ENCODE peak calls at places on chromosomes 3 and 15, in seven cellular contexts. Z is heart right ventricle, E is breast epithelium, B is fibroblast of lung, I is stomach, M is brain microvascular endothelial cell, O is H9. R is an unnamed sample.

GRCh38 chr3:153289334-153289808 is 127.3 kb downstream of the RAP2B start:
- DNase-seq in O (no peak), E (no peak), I (no peak), B (peak), Z (no peak), M (peak), R (peak)

GRCh38 chr3:81758275-81758674 is 3.2 kb downstream of the GBE1 start:
- DNase-seq in Z (no peak), M (peak), E (no peak), O (no peak), I (no peak), B (peak), R (no peak)

GRCh38 chr3:159763466-159764210 is 225.0 kb upstream of the IL12A start:
- DNase-seq in B (peak), O (peak), I (peak), E (no peak), Z (peak), M (peak), R (no peak)

GRCh38 chr3:157794771-157795170 is 291.6 kb upstream of the VEPH1 start:
- DNase-seq in M (no peak), E (no peak), I (no peak), O (no peak), B (peak), Z (no peak), R (no peak)

GRCh38 chr3:50248387-50248786 is 12.4 kb downstream of the GNAI2 start:
- DNase-seq in E (no peak), I (peak), M (no peak), O (no peak), Z (peak), B (peak), R (no peak)

GRCh38 chr15:38531509-38531908 is 33.1 kb downstream of the RASGRP1 start:
- DNase-seq in E (no peak), O (no peak), B (peak), M (peak), I (no peak), Z (no peak), R (no peak)

GRCh38 chr15:90994059-90994416 is 297 bp downstream of the PRC1 start:
- DNase-seq in Z (no peak), E (no peak), O (no peak), M (no peak), B (peak), I (peak), R (no peak)

GRCh38 chr3:42535981-42536784 is 33.7 kb downstream of the VIPR1 start:
- DNase-seq in Z (no peak), O (peak), E (no peak), I (peak), M (peak), B (no peak), R (peak)

GRCh38 chr3:150547045-150547753 is 612 bp downstream of the EIF2A start:
- DNase-seq in I (no peak), B (peak), E (no peak), O (no peak), Z (no peak), M (no peak), R (no peak)

GRCh38 chr3:50503504-50503903 is at the start of gene CACNA2D2:
- DNase-seq in B (peak), Z (peak), M (no peak), E (peak), I (peak), O (peak), R (no peak)

GRCh38 chr15:79169531-79170123 is 79.0 kb upstream of the RASGRF1 start:
- DNase-seq in E (no peak), Z (no peak), M (no peak), I (no peak), O (no peak), B (no peak), R (no peak)

GRCh38 chr3:126569390-126569975 is 10.8 kb upstream of the C3orf22 start:
- DNase-seq in B (no peak), M (no peak), E (no peak), Z (no peak), I (no peak), O (no peak), R (no peak)

GRCh38 chr15:44028349-44028748 is 166.7 kb downstream of the FRMD5 start:
- DNase-seq in Z (no peak), I (no peak), E (no peak), O (peak), M (peak), B (peak), R (no peak)

GRCh38 chr3:31240894-31241293 is 291.8 kb upstream of the STT3B start:
- DNase-seq in E (no peak), B (no peak), I (no peak), M (no peak), Z (no peak), O (no peak), R (no peak)

GRCh38 chr3:115095236-115095635 is 51.9 kb downstream of the ZBTB20 start:
- DNase-seq in O (no peak), I (no peak), E (no peak), Z (no peak), M (no peak), B (no peak), R (no peak)

GRCh38 chr3:181710581-181711255 is 1.0 kb upstream of the SOX2 start:
- DNase-seq in B (peak), I (no peak), Z (no peak), O (peak), M (no peak), E (no peak), R (no peak)

GRCh38 chr3:73547427-73548036 is 77.2 kb downstream of the PDZRN3 start:
- DNase-seq in E (no peak), O (no peak), M (peak), I (no peak), Z (no peak), B (peak), R (no peak)

GRCh38 chr3:46729038-46729437 is 11.4 kb upstream of the PRSS50 start:
- DNase-seq in Z (no peak), I (peak), B (no peak), O (peak), M (no peak), E (no peak), R (no peak)

GRCh38 chr3:98325055-98325454 is 28.6 kb upstream of the OR5K4 start:
- DNase-seq in B (no peak), I (peak), M (no peak), O (peak), Z (no peak), E (no peak), R (no peak)

GRCh38 chr3:55243686-55244085 is 243.4 kb downstream of the WNT5A start:
- DNase-seq in Z (no peak), M (no peak), O (peak), I (no peak), E (no peak), B (no peak), R (no peak)

GRCh38 chr15:28026221-28026620 is 72.9 kb downstream of the OCA2 start:
- DNase-seq in O (no peak), E (no peak), Z (no peak), I (no peak), M (no peak), B (no peak), R (no peak)

GRCh38 chr3:9810846-9811245 is 784 bp downstream of the TTLL3 start:
- DNase-seq in M (no peak), O (no peak), I (no peak), E (no peak), B (no peak), Z (no peak), R (no peak)

GRCh38 chr3:168860028-168860427 is 764.3 kb upstream of the GOLIM4 start:
- DNase-seq in O (no peak), B (no peak), M (no peak), I (no peak), Z (no peak), E (no peak), R (no peak)

GRCh38 chr3:10485380-10485779 is 20.0 kb downstream of the ATP2B2 start:
- DNase-seq in I (no peak), M (no peak), E (no peak), B (no peak), O (no peak), Z (no peak), R (no peak)

GRCh38 chr3:114466251-114466650 is 172.4 kb downstream of the TIGIT start:
- DNase-seq in E (no peak), B (no peak), I (no peak), O (no peak), M (no peak), Z (no peak), R (no peak)

GRCh38 chr15:83372434-83372873 is 74.7 kb upstream of the SH3GL3 start:
- DNase-seq in I (no peak), E (no peak), B (peak), O (no peak), Z (no peak), M (no peak), R (no peak)

GRCh38 chr3:13077431-13078157 is 4.4 kb upstream of the IQSEC1 start:
- DNase-seq in O (no peak), I (peak), M (no peak), B (peak), E (no peak), Z (peak), R (no peak)

GRCh38 chr15:57655809-57656208 is 50.7 kb upstream of the POLR2M start:
- DNase-seq in M (no peak), Z (no peak), O (no peak), E (no peak), B (no peak), I (no peak), R (no peak)
- TF ChIP-seq CTCF in M (peak), Z (peak), O (peak), E (no peak), B (no peak), I (no peak), R (no peak)

DNA sequence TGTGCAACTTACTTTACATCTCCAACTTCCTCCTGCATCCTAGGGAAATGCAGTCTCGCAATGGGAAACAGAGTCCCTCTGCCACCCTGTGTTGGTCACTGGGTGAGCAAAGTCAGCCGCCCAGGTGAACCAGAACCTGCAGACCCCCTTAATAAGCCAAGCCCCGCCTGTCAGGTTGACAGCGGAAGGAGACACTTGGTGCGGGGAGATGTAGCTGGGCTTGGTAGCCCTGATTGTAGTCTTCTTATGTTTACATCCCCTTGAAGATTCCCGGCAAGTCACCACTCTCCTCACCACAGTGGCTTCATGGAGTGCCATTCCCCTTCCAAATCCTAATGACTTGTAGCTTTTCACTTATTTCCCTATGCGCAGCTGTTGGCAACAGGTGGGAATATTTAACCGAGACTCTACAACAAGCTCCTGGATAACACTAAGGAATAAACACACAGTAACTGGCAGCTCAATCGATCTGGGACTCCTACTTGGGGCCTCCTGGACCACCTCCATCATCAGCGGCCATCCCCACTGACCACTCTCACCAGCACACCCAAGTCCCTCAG is 17.7 kb upstream of the CLSTN2 start:
- DNase-seq in M (no peak), O (no peak), E (no peak), Z (no peak), I (no peak), B (no peak), R (no peak)
- TF ChIP-seq CTCF in M (no peak), O (no peak), E (no peak), Z (no peak), I (no peak), B (no peak), R (no peak)

DNA sequence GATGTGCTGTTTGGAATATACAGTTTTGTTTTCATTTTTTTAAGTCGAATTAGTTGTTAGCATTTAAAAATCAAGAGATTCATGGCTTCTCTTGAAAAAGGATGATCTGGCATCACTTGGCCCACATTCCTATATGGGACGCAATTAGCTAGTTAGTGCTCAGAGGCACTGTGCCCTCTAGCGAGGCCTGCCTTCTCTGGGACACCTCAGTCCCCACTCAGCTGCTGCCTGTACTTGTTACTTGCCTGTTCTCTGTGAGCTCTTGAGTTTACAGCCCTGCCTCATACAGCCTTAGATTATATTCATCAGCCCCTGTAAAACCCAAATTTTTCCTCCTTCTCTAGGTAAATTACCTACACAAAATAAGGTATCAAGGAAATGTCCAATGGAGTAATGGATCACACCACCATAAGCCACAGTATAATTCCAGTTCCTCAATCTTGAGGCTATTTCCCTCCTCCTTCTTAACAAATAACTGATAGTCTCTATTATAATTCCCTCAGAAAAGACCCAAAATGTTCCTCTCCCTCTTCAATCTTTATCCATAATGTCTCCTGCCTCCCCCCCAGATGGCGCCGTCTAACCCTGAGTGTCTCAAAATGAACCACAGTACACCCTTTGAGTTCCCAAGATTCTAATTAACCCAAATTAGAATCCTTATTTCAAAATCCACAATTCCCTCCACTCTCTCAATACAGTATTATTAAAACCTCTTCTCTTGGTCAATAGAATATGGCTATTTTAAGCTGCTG is 2.7 kb downstream of the ZMAT3 start:
- DNase-seq in B (no peak), M (no peak), E (no peak), I (no peak), Z (no peak), O (no peak), R (no peak)
- TF ChIP-seq CTCF in B (peak), M (peak), E (no peak), I (no peak), Z (no peak), O (peak), R (peak)

DNA sequence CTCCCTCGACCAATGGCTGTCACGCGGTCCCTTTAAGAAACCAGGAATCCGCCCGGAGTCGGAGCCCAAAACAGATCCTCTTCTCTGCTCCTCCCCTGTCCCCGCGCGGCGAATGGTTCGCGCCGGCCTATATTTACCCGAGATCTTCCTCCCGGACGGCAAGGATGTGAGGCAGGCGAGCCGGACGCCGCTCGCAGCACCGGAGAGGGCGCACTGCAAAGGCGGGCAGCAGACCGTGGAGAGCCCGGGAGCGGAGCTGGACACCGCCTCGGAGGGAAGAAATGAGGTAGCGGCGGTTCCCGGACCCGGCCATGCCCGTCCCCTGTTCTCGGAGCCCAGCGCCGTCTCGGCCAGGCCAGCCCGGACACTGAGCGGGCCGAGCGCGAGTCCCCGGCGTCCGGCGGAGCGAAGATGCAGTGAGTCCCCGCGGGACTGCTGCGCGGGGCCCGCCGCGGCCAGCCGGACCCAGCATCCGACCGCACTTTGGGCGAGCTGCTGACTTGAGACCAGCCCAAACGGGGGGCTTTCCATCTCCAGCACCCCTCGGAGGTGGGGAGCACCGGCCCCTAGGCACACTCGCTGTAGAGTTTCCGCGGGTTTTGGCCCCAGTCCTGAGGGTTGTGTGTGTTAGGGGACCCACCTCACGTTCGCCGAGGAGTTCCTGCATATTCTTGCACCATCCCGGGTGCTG is at the start of gene FAM43A:
- DNase-seq in E (peak), B (peak), Z (peak), I (peak), M (peak), O (peak), R (peak)
- TF ChIP-seq CTCF in E (peak), B (peak), Z (no peak), I (no peak), M (peak), O (peak), R (no peak)

GRCh38 chr3:59791774-59792308 is 742.0 kb upstream of the CFAP20DC start:
- DNase-seq in M (no peak), E (no peak), O (no peak), B (no peak), I (no peak), Z (no peak), R (no peak)
- TF ChIP-seq CTCF in M (no peak), E (no peak), O (no peak), B (no peak), I (no peak), Z (no peak), R (no peak)

DNA sequence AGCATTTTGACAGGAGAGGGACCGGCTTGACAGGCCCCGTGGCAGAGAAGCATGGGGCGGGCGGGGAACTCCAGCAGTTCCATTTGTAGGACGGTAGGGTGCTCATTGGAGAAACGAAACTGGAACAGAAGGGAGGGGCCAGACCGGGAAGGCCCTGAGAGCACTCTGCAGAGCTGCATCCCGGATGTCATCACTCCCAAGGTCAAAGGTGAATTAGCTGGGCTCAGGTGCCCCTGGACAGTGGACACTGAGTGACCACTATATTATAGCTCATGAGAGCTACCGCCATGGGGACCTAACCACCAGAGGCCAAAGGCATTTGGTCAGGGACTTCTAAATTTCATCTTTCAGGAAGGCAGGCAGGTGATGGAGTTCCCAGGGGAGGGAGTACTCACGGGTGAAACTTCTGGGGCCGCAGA is 7.3 kb downstream of the CSRNP1 start:
- DNase-seq in B (no peak), E (no peak), I (no peak), M (no peak), Z (no peak), O (peak), R (peak)
- TF ChIP-seq CTCF in B (no peak), E (no peak), I (no peak), M (no peak), Z (peak), O (no peak), R (peak)

GRCh38 chr3:174356596-174356995 is 502.5 kb upstream of the NAALADL2 start:
- DNase-seq in B (no peak), Z (no peak), M (no peak), E (no peak), I (no peak), O (no peak), R (no peak)

GRCh38 chr3:174352227-174352626 is 506.9 kb upstream of the NAALADL2 start:
- DNase-seq in M (no peak), B (no peak), O (no peak), I (no peak), Z (no peak), E (no peak), R (no peak)

GRCh38 chr3:174358252-174358651 is 500.9 kb upstream of the NAALADL2 start:
- DNase-seq in E (no peak), Z (no peak), B (no peak), O (no peak), I (no peak), M (no peak), R (no peak)

DNA sequence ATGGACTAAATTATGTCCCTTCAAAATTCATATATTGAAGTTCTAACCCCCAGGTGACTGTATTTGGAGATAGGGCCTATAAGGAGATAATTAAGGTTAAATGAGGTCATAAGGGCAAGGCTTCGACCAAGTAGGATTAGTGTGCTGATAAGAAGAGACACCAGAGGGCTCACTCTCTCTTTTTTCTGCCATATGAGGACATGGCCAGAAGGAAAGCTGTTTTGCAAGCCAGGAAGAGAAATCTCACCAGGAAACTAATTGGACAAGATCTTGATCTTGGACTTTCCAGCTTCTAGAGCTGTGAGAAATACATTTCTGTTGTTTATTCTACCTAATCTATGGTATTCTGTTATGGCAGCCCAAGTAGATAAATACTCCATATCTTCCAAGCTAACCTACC is 503.6 kb upstream of the NAALADL2 start:
- DNase-seq in Z (no peak), I (no peak), E (no peak), M (peak), O (no peak), B (no peak), R (no peak)
- TF ChIP-seq CTCF in Z (peak), I (no peak), E (no peak), M (peak), O (peak), B (peak), R (peak)